ENCODE peak calls at places on chromosomes 7 and 10, in eight cellular contexts. X is upper lobe of right lung, O is caudate nucleus, F is left ventricle myocardium inferior, U is iPS DF 6.9, R is cardiac muscle cell, D is esophagus squamous epithelium, E is ascending aorta. W is an unnamed sample.

GRCh38 chr10:112402917-112403316 is 29.0 kb downstream of the ACSL5 start:
- DNase-seq in X (no peak), O (no peak), F (no peak), U (no peak), R (no peak), D (no peak), E (no peak), W (no peak)

GRCh38 chr10:35416628-35417625 is 80.6 kb downstream of the CCNY start:
- DNase-seq in X (no peak), O (no peak), F (no peak), U (no peak), R (no peak), D (no peak), E (peak), W (no peak)

GRCh38 chr7:131010714-131011436 is 276.9 kb upstream of the KLF14 start:
- DNase-seq in X (no peak), O (no peak), F (no peak), U (no peak), R (peak), D (no peak), E (no peak), W (no peak)

GRCh38 chr7:63080831-63081230 is 917.8 kb upstream of the ZNF722 start:
- DNase-seq in X (no peak), O (no peak), F (no peak), U (no peak), R (no peak), D (no peak), E (no peak), W (no peak)

GRCh38 chr7:157558516-157558874 is 221.7 kb downstream of the DNAJB6 start:
- DNase-seq in X (peak), O (no peak), F (no peak), U (no peak), R (no peak), D (no peak), E (no peak), W (no peak)

GRCh38 chr10:123485577-123485976 is 180.6 kb upstream of the GPR26 start:
- DNase-seq in X (no peak), O (no peak), F (no peak), U (no peak), R (no peak), D (no peak), E (no peak), W (no peak)

GRCh38 chr7:31763548-31763947 is 76.5 kb downstream of the PPP1R17 start:
- DNase-seq in X (no peak), O (no peak), F (no peak), U (no peak), R (no peak), D (no peak), E (no peak), W (no peak)

GRCh38 chr10:109427421-109427820 is 495.9 kb downstream of the XPNPEP1 start:
- DNase-seq in X (no peak), O (no peak), F (no peak), U (no peak), R (no peak), D (no peak), E (no peak), W (no peak)

GRCh38 chr10:103592186-103593021 is 98.9 kb downstream of the NEURL1 start:
- DNase-seq in X (no peak), O (no peak), F (no peak), U (peak), R (peak), D (no peak), E (no peak), W (no peak)

GRCh38 chr10:78803710-78804109 is 265.1 kb upstream of the ZMIZ1 start:
- DNase-seq in X (no peak), O (no peak), F (no peak), U (no peak), R (no peak), D (no peak), E (no peak), W (no peak)
- H3K27ac ChIP-seq in X (peak), O (no peak), F (peak), U (no peak), R (no peak), D (peak), E (no peak), W (peak)

DNA sequence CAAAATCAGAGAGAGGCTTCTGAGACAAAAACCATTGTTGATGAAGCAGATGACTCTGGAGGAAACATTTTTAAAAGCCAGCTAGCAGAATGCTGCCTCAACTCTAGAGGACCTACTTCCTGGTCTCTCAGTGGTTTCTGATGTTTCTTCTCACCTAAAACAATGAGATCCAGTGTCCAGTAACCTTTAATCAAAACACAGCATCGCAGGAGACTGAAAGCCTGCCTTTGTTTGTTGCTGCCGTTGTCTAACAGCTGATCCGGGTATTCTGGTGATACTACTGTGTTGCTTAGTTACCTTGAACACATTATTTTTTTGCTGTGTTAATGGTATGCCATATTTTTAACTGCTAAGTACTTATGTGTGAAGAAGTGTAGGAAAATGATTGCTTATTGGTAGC is 70.9 kb downstream of the WIPF3 start:
- DNase-seq in X (no peak), O (no peak), F (no peak), U (no peak), R (peak), D (no peak), E (no peak), W (no peak)
- H3K27ac ChIP-seq in X (no peak), O (no peak), F (no peak), U (no peak), R (no peak), D (no peak), E (no peak), W (peak)

GRCh38 chr10:17196573-17196972 is 4.9 kb downstream of the TRDMT1 start:
- DNase-seq in X (no peak), O (no peak), F (no peak), U (no peak), R (no peak), D (no peak), E (no peak), W (no peak)
- H3K27ac ChIP-seq in X (no peak), O (no peak), F (no peak), U (no peak), R (peak), D (no peak), E (peak), W (peak)

GRCh38 chr7:41956712-41957111 is 253.8 kb upstream of the INHBA start:
- DNase-seq in X (no peak), O (no peak), F (no peak), U (no peak), R (peak), D (no peak), E (no peak), W (no peak)

GRCh38 chr7:41955475-41956243 is 252.8 kb upstream of the INHBA start:
- DNase-seq in X (peak), O (peak), F (peak), U (no peak), R (peak), D (peak), E (peak), W (peak)

DNA sequence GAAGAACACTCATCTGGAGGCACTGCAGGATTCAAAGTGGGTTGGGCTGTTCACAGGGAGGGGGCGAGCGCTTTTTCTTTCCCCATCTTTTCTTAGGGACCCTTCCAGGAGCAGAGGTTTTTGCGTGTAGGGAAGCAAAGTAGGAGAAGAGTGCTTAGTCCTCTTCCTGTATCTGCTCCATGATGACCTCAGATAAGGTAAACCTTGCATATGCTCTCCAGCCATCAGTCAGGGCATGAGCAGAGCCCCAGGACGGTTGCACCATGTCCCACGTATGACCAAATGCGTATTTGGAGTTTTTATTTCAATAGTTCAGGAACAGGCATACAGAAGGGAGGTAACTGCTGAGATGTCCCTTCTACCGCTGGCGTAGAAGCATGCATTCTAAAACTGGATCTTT is 253.4 kb upstream of the INHBA start:
- DNase-seq in X (no peak), O (no peak), F (no peak), U (no peak), R (no peak), D (no peak), E (no peak), W (no peak)
- H3K27ac ChIP-seq in X (no peak), O (no peak), F (no peak), U (no peak), R (no peak), D (no peak), E (peak), W (no peak)

DNA sequence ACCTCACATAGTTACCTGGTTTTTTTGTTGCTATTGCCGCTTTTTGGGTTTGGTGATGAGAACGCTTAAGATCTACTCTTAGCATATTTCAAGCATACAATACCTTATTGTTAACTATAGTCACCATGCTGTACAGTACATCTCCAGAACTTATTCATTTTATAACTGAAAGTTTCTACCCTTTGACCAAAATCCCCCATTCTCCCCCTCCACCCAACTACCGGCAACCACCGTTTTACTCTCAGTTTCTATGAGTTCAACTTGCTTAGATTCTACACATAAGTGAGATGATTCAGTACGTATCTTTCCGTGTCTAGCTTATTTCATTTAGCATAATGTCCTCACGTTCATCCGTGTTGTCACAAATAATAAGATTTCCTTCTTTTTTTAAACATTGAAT is 86.7 kb upstream of the IL6 start:
- DNase-seq in X (no peak), O (no peak), F (no peak), U (no peak), R (no peak), D (no peak), E (no peak), W (no peak)
- H3K27ac ChIP-seq in X (no peak), O (no peak), F (no peak), U (no peak), R (no peak), D (no peak), E (no peak), W (no peak)

GRCh38 chr10:32976338-32976737 is 18.3 kb upstream of the ITGB1 start:
- DNase-seq in X (no peak), O (no peak), F (no peak), U (no peak), R (no peak), D (no peak), E (no peak), W (no peak)

GRCh38 chr10:32971536-32972091 is 13.6 kb upstream of the ITGB1 start:
- DNase-seq in X (no peak), O (no peak), F (no peak), U (no peak), R (no peak), D (no peak), E (no peak), W (no peak)

GRCh38 chr10:32970910-32971309 is 12.9 kb upstream of the ITGB1 start:
- DNase-seq in X (no peak), O (no peak), F (no peak), U (no peak), R (no peak), D (no peak), E (no peak), W (no peak)

GRCh38 chr10:32972929-32973328 is 14.9 kb upstream of the ITGB1 start:
- DNase-seq in X (no peak), O (no peak), F (no peak), U (no peak), R (no peak), D (no peak), E (no peak), W (no peak)

GRCh38 chr10:32972454-32972853 is 14.4 kb upstream of the ITGB1 start:
- DNase-seq in X (no peak), O (no peak), F (no peak), U (no peak), R (no peak), D (no peak), E (no peak), W (no peak)
- H3K27ac ChIP-seq in X (no peak), O (no peak), F (peak), U (no peak), R (no peak), D (peak), E (no peak), W (no peak)

DNA sequence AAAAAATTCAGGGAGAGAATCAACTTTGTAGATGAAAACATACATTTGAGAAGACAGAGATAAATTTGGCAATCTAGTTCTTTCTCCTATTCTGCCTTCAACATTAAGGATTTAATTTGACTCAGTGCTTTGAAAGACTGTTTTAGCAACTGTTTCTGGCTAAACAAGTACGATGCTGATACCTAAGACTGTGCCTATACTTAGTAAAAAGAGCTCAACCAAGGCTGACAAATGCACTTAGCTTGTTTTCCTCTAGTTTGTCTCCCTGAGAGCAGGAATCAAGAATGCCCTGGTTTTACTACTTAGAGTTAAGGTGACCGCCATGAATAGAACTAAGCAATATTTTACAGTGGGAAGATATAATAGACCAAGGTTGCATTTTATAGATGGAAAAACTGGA is 49.5 kb downstream of the NRP1 start:
- DNase-seq in X (no peak), O (no peak), F (no peak), U (no peak), R (no peak), D (no peak), E (no peak), W (no peak)
- H3K27ac ChIP-seq in X (no peak), O (no peak), F (peak), U (no peak), R (no peak), D (no peak), E (peak), W (no peak)

DNA sequence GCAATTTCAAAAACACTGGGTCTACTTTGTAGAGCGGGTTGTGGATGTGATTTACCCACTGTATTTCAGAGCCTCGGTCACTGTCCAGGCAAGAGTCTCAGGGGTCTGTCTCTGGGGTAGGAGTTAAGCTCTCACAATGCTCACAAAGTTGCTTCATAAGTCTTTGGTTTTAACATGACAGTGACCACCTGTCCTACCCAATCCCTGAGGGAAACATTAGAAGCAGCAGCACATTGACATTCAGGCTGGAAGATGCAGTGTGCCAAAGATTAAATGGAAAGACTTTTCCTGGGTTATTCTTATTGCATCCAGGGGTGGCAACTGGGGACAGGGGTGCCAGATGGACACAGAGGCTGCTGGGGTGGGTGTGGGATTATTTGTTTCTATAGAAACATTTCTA is 330.0 kb downstream of the RNLS start:
- DNase-seq in X (no peak), O (no peak), F (no peak), U (no peak), R (no peak), D (no peak), E (no peak), W (no peak)
- H3K27ac ChIP-seq in X (no peak), O (no peak), F (peak), U (no peak), R (no peak), D (peak), E (peak), W (no peak)